ENCODE peak calls at places on chromosomes 3 and 15, in five cellular contexts. O is colonic mucosa, M is heart right ventricle, E is IMR-90, P is kidney. X is an unnamed sample.

GRCh38 chr3:34782876-34783275 is 856.4 kb upstream of the ARPP21 start:
- DNase-seq in E (no peak), P (no peak), M (no peak), O (no peak), X (no peak)

GRCh38 chr15:32819406-32819930 is 101.7 kb downstream of the GREM1 start:
- DNase-seq in O (no peak), P (no peak), E (no peak), M (no peak), X (no peak)

GRCh38 chr15:82127581-82127980 is 81.8 kb upstream of the MEX3B start:
- DNase-seq in O (no peak), P (no peak), E (no peak), M (no peak), X (no peak)

GRCh38 chr15:98143116-98143515 is 182.6 kb downstream of the ARRDC4 start:
- DNase-seq in P (no peak), E (no peak), O (no peak), M (no peak), X (no peak)

GRCh38 chr3:62592408-62592807 is 219.1 kb upstream of the FEZF2 start:
- DNase-seq in E (no peak), M (no peak), O (no peak), P (no peak), X (peak; percentile 34)

GRCh38 chr3:187110156-187110555 is 29.1 kb downstream of the RPL39L start:
- DNase-seq in E (no peak), M (no peak), O (no peak), P (no peak), X (no peak)

GRCh38 chr15:85379403-85380131 is 836 bp upstream of the AKAP13 start:
- DNase-seq in P (no peak), M (no peak), O (peak; percentile 57), E (no peak), X (peak; percentile 32)

GRCh38 chr3:112092439-112093179 is 6.4 kb downstream of the C3orf52 start:
- DNase-seq in M (no peak), O (peak; percentile 29), E (peak; percentile 37), P (no peak), X (no peak)

GRCh38 chr3:111738238-111738637 is 120.8 kb upstream of the PHLDB2 start:
- DNase-seq in M (no peak), O (no peak), E (no peak), P (no peak), X (no peak)

GRCh38 chr3:29285356-29286070 is 4.6 kb downstream of the RBMS3 start:
- DNase-seq in O (no peak), M (no peak), E (peak; percentile 33), P (no peak), X (no peak)

GRCh38 chr3:9715127-9715526 is 11.5 kb downstream of the CPNE9 start:
- DNase-seq in M (no peak), E (no peak), O (peak; percentile 38), P (no peak), X (no peak)

GRCh38 chr3:9717563-9717962 is 13.9 kb downstream of the CPNE9 start:
- DNase-seq in O (no peak), P (no peak), M (no peak), E (no peak), X (no peak)

GRCh38 chr3:9718118-9718517 is 13.4 kb upstream of the BRPF1 start:
- DNase-seq in O (no peak), M (no peak), P (no peak), E (no peak), X (no peak)

GRCh38 chr3:9715764-9716437 is 12.3 kb downstream of the CPNE9 start:
- DNase-seq in E (peak; percentile 90), O (peak; percentile 63), P (peak; percentile 81), M (peak; percentile 46), X (peak; percentile 67)

GRCh38 chr3:9717050-9717555 is 13.5 kb downstream of the CPNE9 start:
- DNase-seq in P (no peak), M (no peak), O (no peak), E (no peak), X (no peak)
- TF ChIP-seq CTCF in P (no peak), M (no peak), O (no peak), E (no peak), X (no peak)

DNA sequence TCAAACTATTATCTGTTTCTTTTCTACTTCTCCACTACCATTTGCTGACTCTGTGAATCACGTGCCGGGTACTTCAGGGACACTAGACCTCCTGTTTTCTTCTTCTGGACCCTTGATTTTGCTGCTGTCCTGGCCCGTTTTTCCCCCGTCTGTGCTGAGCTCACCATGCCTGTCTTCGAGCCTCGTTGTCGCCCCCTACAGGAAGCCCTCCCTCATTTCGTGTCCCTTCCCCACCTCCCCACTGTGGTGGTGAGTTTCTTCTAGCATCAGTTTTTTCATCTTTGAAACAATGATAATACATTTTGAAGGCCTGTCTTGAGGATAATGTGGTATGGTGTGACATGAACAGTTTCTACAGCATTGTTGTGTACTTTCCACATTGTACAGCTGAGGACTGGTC is 12.8 kb downstream of the GABRG3 start:
- DNase-seq in E (no peak), O (no peak), P (no peak), M (no peak), X (no peak)
- TF ChIP-seq CTCF in E (no peak), O (no peak), P (no peak), M (no peak), X (no peak)

GRCh38 chr3:37140899-37141541 is 33.4 kb downstream of the LRRFIP2 start:
- DNase-seq in P (no peak), E (no peak), M (no peak), O (no peak), X (no peak)
- TF ChIP-seq CTCF in P (no peak), E (no peak), M (no peak), O (no peak), X (no peak)

DNA sequence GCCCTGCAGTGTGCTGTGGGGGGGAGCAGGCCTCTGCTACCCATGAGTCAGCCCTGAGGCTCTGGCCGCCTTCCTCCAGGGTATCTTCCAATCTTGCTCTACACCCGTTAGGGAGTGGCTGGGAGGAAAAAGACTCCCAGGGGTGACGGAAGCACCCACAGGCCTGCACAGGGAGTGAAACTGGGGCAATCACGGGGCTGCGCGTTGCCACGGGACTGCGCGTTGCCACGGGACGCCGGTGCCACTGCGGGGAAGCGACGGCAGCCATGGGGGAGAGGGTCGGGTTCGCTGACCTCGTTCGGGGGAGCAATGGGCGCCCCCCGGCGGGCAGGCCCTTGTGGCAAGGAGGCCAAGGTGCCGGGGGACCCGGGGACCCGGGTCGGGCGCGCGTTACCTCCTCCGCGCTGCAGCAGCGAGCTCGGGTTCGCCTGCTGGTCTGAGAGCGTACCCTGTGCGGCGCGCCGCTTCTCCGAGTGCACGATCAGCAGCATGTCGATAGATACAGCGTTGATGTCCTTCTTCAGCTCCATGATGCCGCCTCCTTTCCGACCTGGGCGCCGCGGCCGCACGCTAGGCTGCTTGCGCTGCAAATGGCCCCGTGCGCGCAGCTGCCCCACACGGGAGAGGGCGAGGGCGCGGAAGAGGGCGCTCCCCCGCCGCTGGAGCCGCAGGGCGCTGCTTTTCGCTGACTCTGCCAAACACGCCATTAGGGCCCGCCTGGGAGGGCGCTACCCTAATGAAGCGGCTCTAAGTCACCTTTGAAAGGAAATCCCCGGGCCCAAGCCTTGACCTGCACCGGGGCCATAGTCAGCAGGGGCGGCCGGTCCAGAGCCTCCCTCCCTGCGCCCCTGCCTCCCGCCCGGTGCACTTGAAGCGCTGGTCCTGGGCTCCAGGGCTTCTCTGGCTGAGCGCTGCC is at the start of gene KY:
- DNase-seq in M (peak; percentile 71), O (no peak), E (peak; percentile 26), P (no peak), X (no peak)
- TF ChIP-seq CTCF in M (peak; percentile 32), O (no peak), E (peak; percentile 28), P (peak; percentile 21), X (no peak)

GRCh38 chr3:129316121-129317013 is 37.7 kb downstream of the HMCES start:
- DNase-seq in M (peak; percentile 87), O (peak; percentile 93), E (peak; percentile 76), P (peak; percentile 95), X (peak; percentile 88)

GRCh38 chr3:129315386-129315991 is 36.8 kb downstream of the HMCES start:
- DNase-seq in E (peak; percentile 21), P (peak; percentile 87), O (peak; percentile 44), M (peak; percentile 54), X (no peak)

GRCh38 chr3:129313415-129313982 is 34.8 kb downstream of the HMCES start:
- DNase-seq in P (peak; percentile 71), E (peak; percentile 9), M (no peak), O (no peak), X (no peak)

GRCh38 chr3:129313983-129314756 is 35.5 kb downstream of the HMCES start:
- DNase-seq in M (no peak), P (no peak), E (peak; percentile 36), O (no peak), X (no peak)

DNA sequence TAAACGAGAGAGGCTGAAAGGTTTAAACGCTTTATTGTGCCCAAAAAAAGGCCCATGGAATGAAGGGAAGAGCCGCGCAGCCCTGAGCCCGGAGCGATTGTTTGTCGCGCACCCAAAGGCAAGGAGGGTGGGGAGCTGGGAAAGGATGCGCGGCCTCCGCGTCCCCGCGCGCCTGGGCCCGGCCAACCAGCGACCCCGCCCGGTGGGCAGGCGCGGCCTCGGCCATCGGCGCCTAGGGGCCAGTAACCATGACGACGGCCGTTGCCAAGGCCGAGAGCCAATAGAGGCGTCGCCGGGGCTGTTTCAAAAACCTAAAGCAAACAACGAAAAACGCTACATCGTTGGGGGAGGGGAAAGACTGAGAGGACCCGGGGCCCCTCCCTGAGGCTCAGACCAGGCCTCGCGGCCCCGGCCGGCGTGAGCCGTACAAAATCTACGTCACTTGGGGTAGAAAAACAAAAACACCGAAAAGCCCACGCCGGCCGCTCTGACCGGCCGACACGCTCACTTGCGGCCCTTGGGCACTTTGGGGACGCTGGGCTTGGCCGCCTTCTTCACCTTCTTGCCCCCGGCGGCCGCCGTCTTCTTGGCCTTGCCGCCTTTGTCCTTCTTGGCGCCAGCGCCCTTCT is 36.2 kb downstream of the HMCES start:
- DNase-seq in M (peak; percentile 89), P (peak; percentile 95), E (peak; percentile 83), O (peak; percentile 83), X (peak; percentile 88)
- TF ChIP-seq CTCF in M (peak; percentile 40), P (peak; percentile 10), E (peak; percentile 35), O (no peak), X (peak; percentile 9)

X was measured in lung.